ENCODE peak calls at places on chromosome 3, in ten cellular contexts. One of them, this sample, is unnamed.

GRCh38 chr3:188082040-188082439 is 71.9 kb upstream of the LPP start:
- DNase-seq in activated CD4-positive, alpha-beta T cell treated with anti-CD3 and anti-CD28 coated beads, Interleukin-2, amount 50 U/mL, for 24 hours: no peak
- DNase-seq in psoas muscle: no peak
- DNase-seq in RPMI8226: no peak
- DNase-seq in mammary epithelial cell: no peak
- DNase-seq in stromal cell of bone marrow: peak; percentile 29
- DNase-seq in COLO829: no peak
- DNase-seq in ELR: peak; percentile 29
- DNase-seq in lower leg skin: no peak
- DNase-seq in fibroblast of lung: peak; percentile 64
- DNase-seq in this sample: no peak

GRCh38 chr3:35944915-35945710 is 305.8 kb downstream of the ARPP21 start:
- DNase-seq in ELR: peak; percentile 68
- DNase-seq in mammary epithelial cell: peak; percentile 80
- DNase-seq in RPMI8226: no peak
- DNase-seq in activated CD4-positive, alpha-beta T cell treated with anti-CD3 and anti-CD28 coated beads, Interleukin-2, amount 50 U/mL, for 24 hours: no peak
- DNase-seq in psoas muscle: no peak
- DNase-seq in stromal cell of bone marrow: no peak
- DNase-seq in COLO829: no peak
- DNase-seq in lower leg skin: no peak
- DNase-seq in fibroblast of lung: no peak
- DNase-seq in this sample: no peak

GRCh38 chr3:2099028-2099671 is 484 bp downstream of the CNTN4 start:
- DNase-seq in COLO829: no peak
- DNase-seq in fibroblast of lung: no peak
- DNase-seq in psoas muscle: no peak
- DNase-seq in lower leg skin: no peak
- DNase-seq in ELR: no peak
- DNase-seq in activated CD4-positive, alpha-beta T cell treated with anti-CD3 and anti-CD28 coated beads, Interleukin-2, amount 50 U/mL, for 24 hours: no peak
- DNase-seq in mammary epithelial cell: no peak
- DNase-seq in RPMI8226: no peak
- DNase-seq in stromal cell of bone marrow: no peak
- DNase-seq in this sample: peak; percentile 92

GRCh38 chr3:126125781-126126251 is 41.9 kb upstream of the SLC41A3 start:
- DNase-seq in lower leg skin: no peak
- DNase-seq in psoas muscle: peak; percentile 2
- DNase-seq in fibroblast of lung: no peak
- DNase-seq in COLO829: no peak
- DNase-seq in activated CD4-positive, alpha-beta T cell treated with anti-CD3 and anti-CD28 coated beads, Interleukin-2, amount 50 U/mL, for 24 hours: no peak
- DNase-seq in mammary epithelial cell: no peak
- DNase-seq in RPMI8226: no peak
- DNase-seq in stromal cell of bone marrow: no peak
- DNase-seq in ELR: no peak
- DNase-seq in this sample: no peak

GRCh38 chr3:50236484-50237132 is 604 bp downstream of the GNAI2 start:
- DNase-seq in activated CD4-positive, alpha-beta T cell treated with anti-CD3 and anti-CD28 coated beads, Interleukin-2, amount 50 U/mL, for 24 hours: no peak
- DNase-seq in stromal cell of bone marrow: no peak
- DNase-seq in lower leg skin: no peak
- DNase-seq in RPMI8226: no peak
- DNase-seq in ELR: no peak
- DNase-seq in mammary epithelial cell: no peak
- DNase-seq in fibroblast of lung: no peak
- DNase-seq in psoas muscle: no peak
- DNase-seq in COLO829: no peak
- DNase-seq in this sample: no peak

GRCh38 chr3:48129921-48130320 is 58.3 kb downstream of the CDC25A start:
- DNase-seq in COLO829: no peak
- DNase-seq in fibroblast of lung: no peak
- DNase-seq in mammary epithelial cell: no peak
- DNase-seq in RPMI8226: no peak
- DNase-seq in stromal cell of bone marrow: no peak
- DNase-seq in ELR: no peak
- DNase-seq in lower leg skin: no peak
- DNase-seq in psoas muscle: no peak
- DNase-seq in activated CD4-positive, alpha-beta T cell treated with anti-CD3 and anti-CD28 coated beads, Interleukin-2, amount 50 U/mL, for 24 hours: no peak
- DNase-seq in this sample: no peak

GRCh38 chr3:23508464-23508863 is 297.3 kb upstream of the UBE2E1 start:
- DNase-seq in lower leg skin: no peak
- DNase-seq in activated CD4-positive, alpha-beta T cell treated with anti-CD3 and anti-CD28 coated beads, Interleukin-2, amount 50 U/mL, for 24 hours: no peak
- DNase-seq in psoas muscle: no peak
- DNase-seq in COLO829: no peak
- DNase-seq in stromal cell of bone marrow: no peak
- DNase-seq in fibroblast of lung: no peak
- DNase-seq in mammary epithelial cell: no peak
- DNase-seq in ELR: no peak
- DNase-seq in RPMI8226: no peak
- DNase-seq in this sample: no peak

GRCh38 chr3:134378384-134378783 is 4.1 kb upstream of the AMOTL2 start:
- DNase-seq in psoas muscle: no peak
- DNase-seq in COLO829: peak; percentile 58
- DNase-seq in ELR: no peak
- DNase-seq in mammary epithelial cell: no peak
- DNase-seq in activated CD4-positive, alpha-beta T cell treated with anti-CD3 and anti-CD28 coated beads, Interleukin-2, amount 50 U/mL, for 24 hours: no peak
- DNase-seq in stromal cell of bone marrow: no peak
- DNase-seq in lower leg skin: no peak
- DNase-seq in RPMI8226: peak; percentile 38
- DNase-seq in fibroblast of lung: peak; percentile 59
- DNase-seq in this sample: no peak

GRCh38 chr3:189903562-189904250 is 217.0 kb downstream of the P3H2 start:
- DNase-seq in lower leg skin: no peak
- DNase-seq in activated CD4-positive, alpha-beta T cell treated with anti-CD3 and anti-CD28 coated beads, Interleukin-2, amount 50 U/mL, for 24 hours: no peak
- DNase-seq in RPMI8226: no peak
- DNase-seq in fibroblast of lung: no peak
- DNase-seq in psoas muscle: no peak
- DNase-seq in COLO829: peak; percentile 21
- DNase-seq in ELR: no peak
- DNase-seq in stromal cell of bone marrow: no peak
- DNase-seq in mammary epithelial cell: no peak
- DNase-seq in this sample: no peak

This sample was measured in chondrocyte.